ENCODE peak calls at places on chromosomes 6 and 20, in eight cellular contexts. E is endothelial cell of umbilical vein, J is prostate gland, R is GM23338, G is sigmoid colon, S is stomach, Q is HepG2, V is breast epithelium. A is an unnamed sample. For H3K4me1, the result is how much of the 10 kb centered on the place peaks cover.

GRCh38 chr6:75882734-75883133 is 133.7 kb downstream of the MYO6 start:
- DNase-seq in E (no peak), J (no peak), R (no peak), G (no peak), S (no peak), Q (no peak), V (no peak), A (no peak)

GRCh38 chr20:709421-709820 is 33.8 kb upstream of the SCRT2 start:
- DNase-seq in E (no peak), J (peak), R (no peak), G (peak), S (peak), Q (no peak), V (no peak), A (no peak)

GRCh38 chr6:159871241-159871640 is 19.5 kb upstream of the MAS1 start:
- DNase-seq in E (no peak), J (no peak), R (no peak), G (no peak), S (peak), Q (no peak), V (no peak), A (no peak)

GRCh38 chr6:157054531-157054979 is 268.8 kb downstream of the TMEM242 start:
- DNase-seq in E (no peak), J (no peak), R (no peak), G (no peak), S (no peak), Q (no peak), V (no peak), A (no peak)

GRCh38 chr6:116286773-116287358 is 7.1 kb upstream of the TSPYL1 start:
- DNase-seq in E (no peak), J (no peak), R (no peak), G (no peak), S (no peak), Q (no peak), V (no peak), A (no peak)

GRCh38 chr6:81762132-81762531 is 9.7 kb upstream of the TENT5A start:
- DNase-seq in E (no peak), J (no peak), R (no peak), G (no peak), S (no peak), Q (no peak), V (no peak), A (no peak)

GRCh38 chr20:37464611-37465010 is 56.4 kb upstream of the NNAT start:
- DNase-seq in E (no peak), J (no peak), R (no peak), G (no peak), S (no peak), Q (no peak), V (no peak), A (no peak)

GRCh38 chr6:79334674-79335073 is 100.2 kb upstream of the HMGN3 start:
- DNase-seq in E (no peak), J (no peak), R (no peak), G (no peak), S (no peak), Q (no peak), V (no peak), A (no peak)

GRCh38 chr20:2900845-2901592 is 27.7 kb downstream of the PTPRA start:
- DNase-seq in E (peak), J (no peak), R (no peak), G (no peak), S (no peak), Q (no peak), V (no peak), A (no peak)

GRCh38 chr20:6086868-6087267 is 33.0 kb upstream of the LRRN4 start:
- DNase-seq in E (no peak), J (peak), R (no peak), G (no peak), S (no peak), Q (no peak), V (no peak), A (no peak)

GRCh38 chr6:37283786-37284185 is 25.8 kb upstream of the TMEM217 start:
- DNase-seq in E (no peak), J (peak), R (no peak), G (peak), S (peak), Q (no peak), V (no peak), A (peak)

GRCh38 chr20:58717278-58718091 is 24.9 kb downstream of the NPEPL1 start:
- DNase-seq in E (no peak), J (peak), R (no peak), G (peak), S (peak), Q (no peak), V (peak), A (peak)

GRCh38 chr20:33668087-33668790 is 1.5 kb downstream of the ACTL10 start:
- DNase-seq in E (no peak), J (no peak), R (peak), G (peak), S (peak), Q (no peak), V (no peak), A (no peak)

GRCh38 chr6:6909111-6909510 is 198.7 kb upstream of the RREB1 start:
- DNase-seq in E (no peak), J (no peak), R (no peak), G (no peak), S (no peak), Q (no peak), V (no peak), A (no peak)

GRCh38 chr6:161373905-161374451 is 100.1 kb upstream of the AGPAT4 start:
- DNase-seq in E (peak), J (peak), R (peak), G (peak), S (peak), Q (peak), V (peak), A (peak)

GRCh38 chr20:19917110-19917509 is 100.1 kb upstream of the NAA20 start:
- DNase-seq in E (no peak), J (no peak), R (no peak), G (no peak), S (no peak), Q (no peak), V (no peak), A (no peak)

GRCh38 chr6:148518371-148519156 is 175.9 kb downstream of the SASH1 start:
- DNase-seq in E (no peak), J (no peak), R (no peak), G (peak), S (no peak), Q (no peak), V (no peak), A (no peak)

GRCh38 chr6:35302604-35303218 is 5.1 kb downstream of the DEF6 start:
- DNase-seq in E (no peak), J (no peak), R (peak), G (peak), S (peak), Q (no peak), V (no peak), A (peak)

GRCh38 chr6:122789078-122789861 is at the start of gene SMPDL3A:
- DNase-seq in E (peak), J (peak), R (peak), G (peak), S (peak), Q (peak), V (peak), A (peak)

GRCh38 chr6:70103798-70104197 is 199.1 kb downstream of the COL9A1 start:
- DNase-seq in E (no peak), J (no peak), R (peak), G (no peak), S (no peak), Q (no peak), V (no peak), A (no peak)

GRCh38 chr20:12617076-12617475 is 391.7 kb upstream of the SPTLC3 start:
- DNase-seq in E (no peak), J (no peak), R (no peak), G (no peak), S (peak), Q (no peak), V (no peak), A (no peak)

GRCh38 chr20:3781153-3781910 is at the start of gene SPEF1:
- DNase-seq in E (peak), J (peak), R (peak), G (peak), S (peak), Q (peak), V (peak), A (peak)

GRCh38 chr20:31633339-31633914 is 4.3 kb upstream of the COX4I2 start:
- DNase-seq in E (no peak), J (no peak), R (no peak), G (no peak), S (no peak), Q (no peak), V (no peak), A (no peak)

GRCh38 chr6:130843575-130844320 is 16.5 kb downstream of the SMLR1 start:
- DNase-seq in E (peak), J (no peak), R (peak), G (no peak), S (no peak), Q (peak), V (no peak), A (no peak)

GRCh38 chr6:41939091-41939847 is 2.3 kb downstream of the CCND3 start:
- DNase-seq in E (no peak), J (no peak), R (peak), G (peak), S (peak), Q (no peak), V (no peak), A (peak)

GRCh38 chr20:52103469-52103910 is 88.1 kb downstream of the ZFP64 start:
- DNase-seq in E (peak), J (no peak), R (peak), G (no peak), S (no peak), Q (no peak), V (no peak), A (no peak)

GRCh38 chr6:16239798-16240123 is 1.4 kb downstream of the GMPR start:
- DNase-seq in E (no peak), J (no peak), R (peak), G (no peak), S (no peak), Q (peak), V (no peak), A (no peak)

GRCh38 chr6:16238658-16239089 is 287 bp downstream of the GMPR start:
- DNase-seq in E (no peak), J (no peak), R (peak), G (no peak), S (no peak), Q (no peak), V (no peak), A (no peak)

GRCh38 chr6:16240618-16241320 is 2.4 kb downstream of the GMPR start:
- DNase-seq in E (no peak), J (no peak), R (no peak), G (no peak), S (no peak), Q (no peak), V (no peak), A (no peak)

GRCh38 chr6:16238057-16238657 is at the start of gene GMPR:
- DNase-seq in E (peak), J (peak), R (peak), G (peak), S (peak), Q (no peak), V (peak), A (peak)

DNA sequence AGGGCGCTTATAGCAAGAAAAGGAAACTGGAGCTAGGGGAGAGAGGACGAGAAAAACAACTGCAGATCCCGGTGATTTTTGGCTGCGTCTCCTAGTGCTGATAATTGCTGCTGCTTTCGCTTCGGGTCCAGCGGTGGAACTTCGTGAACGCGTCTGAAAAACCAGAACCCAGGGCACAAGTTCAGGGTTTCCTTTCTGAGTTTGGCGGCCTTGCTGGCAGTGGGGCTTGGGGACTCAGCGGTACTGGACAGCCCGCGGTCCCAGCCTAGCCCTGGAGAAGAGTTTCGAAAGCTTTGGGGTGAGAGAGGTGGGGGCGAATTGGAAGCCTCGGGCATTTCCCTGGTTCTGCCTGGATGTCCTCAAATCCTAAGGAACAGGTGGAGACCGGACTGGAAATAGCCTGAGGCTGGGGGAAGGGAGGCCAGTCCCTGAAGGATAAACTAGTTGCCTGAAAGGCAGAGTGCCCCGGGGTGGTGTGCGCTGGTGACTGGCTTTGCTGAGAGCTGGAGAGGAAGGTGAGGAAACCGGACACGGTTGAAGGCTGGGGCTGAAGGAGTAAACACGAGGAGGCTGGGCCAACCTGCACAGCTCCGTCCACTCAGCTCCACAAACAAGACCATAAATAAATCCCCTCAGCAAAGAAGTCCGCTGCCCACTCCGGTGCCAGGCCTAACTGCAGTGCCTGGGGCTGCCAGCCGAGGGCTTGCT is 857 bp downstream of the GMPR start:
- DNase-seq in E (peak), J (peak), R (peak), G (peak), S (peak), Q (no peak), V (no peak), A (peak)
- TF ChIP-seq POLR2AphosphoS5 in E (no peak), J (peak), R (no peak), G (no peak), S (peak), Q (no peak), V (peak), A (peak)

DNA sequence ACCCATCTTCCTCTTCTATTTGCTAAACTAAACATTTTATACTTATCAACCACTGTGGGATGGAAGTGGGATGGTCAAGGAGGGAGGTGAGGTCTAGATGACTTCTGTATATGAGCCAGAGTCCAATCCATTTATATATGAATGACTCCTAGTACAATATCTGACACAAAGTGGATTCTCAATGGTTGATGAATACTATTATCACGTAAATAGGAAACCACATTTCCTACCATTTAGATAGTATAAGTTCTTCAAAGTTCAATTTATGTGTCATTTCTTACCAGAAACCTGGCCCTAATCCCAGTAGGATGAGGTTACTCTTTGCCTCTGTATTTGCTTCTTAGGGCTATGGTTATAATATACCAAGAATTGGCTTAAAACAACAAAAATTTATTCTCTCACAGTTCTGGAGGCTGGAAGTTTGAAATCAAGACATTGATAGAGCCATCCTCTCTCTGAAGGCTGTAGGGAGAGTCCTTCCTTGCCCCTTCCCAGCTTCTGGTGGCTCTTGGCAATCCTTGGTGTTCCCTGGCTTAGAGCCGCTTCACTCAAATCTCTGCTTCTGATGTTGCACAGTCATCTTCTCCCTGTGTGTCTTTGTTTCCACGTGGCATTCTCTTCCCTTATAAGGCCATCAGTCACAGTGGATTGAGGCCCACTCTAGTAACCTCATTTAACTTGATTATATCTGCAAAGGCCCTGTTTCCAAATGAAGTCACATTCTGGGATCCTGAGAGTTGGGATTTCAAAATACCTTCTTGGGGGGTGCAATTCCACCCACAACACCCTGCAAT is 41.0 kb upstream of the RAB23 start:
- DNase-seq in E (peak), J (no peak), R (no peak), G (peak), S (no peak), Q (no peak), V (no peak), A (no peak)
- H3K27ac ChIP-seq in E (no peak), J (peak), R (no peak), G (peak), S (peak), Q (no peak), V (peak), A (peak)

GRCh38 chr6:90492798-90493197 is 94.1 kb downstream of the MAP3K7 start:
- DNase-seq in E (no peak), J (no peak), R (no peak), G (no peak), S (no peak), Q (no peak), V (no peak), A (no peak)
- H3K4me1 ChIP-seq in E (under half), J (under half), R (under half), G (under half), S (under half), Q (under half), V (under half), A (under half)

DNA sequence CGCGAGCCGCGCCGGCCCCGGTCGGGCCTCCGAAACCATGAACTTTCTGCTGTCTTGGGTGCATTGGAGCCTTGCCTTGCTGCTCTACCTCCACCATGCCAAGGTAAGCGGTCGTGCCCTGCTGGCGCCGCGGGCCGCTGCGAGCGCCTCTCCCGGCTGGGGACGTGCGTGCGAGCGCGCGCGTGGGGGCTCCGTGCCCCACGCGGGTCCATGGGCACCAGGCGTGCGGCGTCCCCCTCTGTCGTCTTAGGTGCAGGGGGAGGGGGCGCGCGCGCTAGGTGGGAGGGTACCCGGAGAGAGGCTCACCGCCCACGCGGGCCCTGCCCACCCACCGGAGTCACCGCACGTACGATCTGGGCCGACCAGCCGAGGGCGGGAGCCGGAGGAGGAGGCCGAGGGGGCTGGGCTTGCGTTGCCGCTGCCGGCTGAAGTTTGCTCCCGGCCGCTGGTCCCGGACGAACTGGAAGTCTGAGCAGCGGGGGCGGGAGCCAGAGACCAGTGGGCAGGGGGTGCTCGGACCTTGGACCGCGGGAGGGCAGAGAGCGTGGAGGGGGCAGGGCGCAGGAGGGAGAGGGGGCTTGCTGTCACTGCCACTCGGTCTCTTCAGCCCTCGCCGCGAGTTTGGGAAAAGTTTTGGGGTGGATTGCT is 1.3 kb downstream of the VEGFA start:
- DNase-seq in E (peak), J (peak), R (peak), G (peak), S (peak), Q (peak), V (peak), A (peak)
- TF ChIP-seq POLR2AphosphoS5 in E (no peak), J (peak), R (peak), G (peak), S (peak), Q (peak), V (no peak), A (peak)

DNA sequence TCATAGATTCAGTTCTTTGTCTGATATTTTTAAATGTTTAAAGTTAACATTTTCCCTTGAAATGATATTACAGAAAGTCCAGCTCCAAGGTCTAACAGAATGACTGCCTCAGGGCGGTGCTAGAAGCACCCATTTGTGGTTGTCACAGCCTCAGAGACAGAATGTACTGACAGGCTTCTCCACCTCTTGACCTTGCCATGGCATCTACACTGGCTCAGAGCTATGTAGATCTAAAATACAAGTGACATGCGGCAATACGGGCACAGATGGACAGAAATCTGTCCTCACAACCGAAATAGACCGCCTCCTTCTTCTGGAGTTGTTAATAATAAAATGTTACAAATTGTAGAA is 167.2 kb upstream of the THEMIS start:
- DNase-seq in E (no peak), J (no peak), R (no peak), G (no peak), S (no peak), Q (peak), V (no peak), A (no peak)
- H3K27ac ChIP-seq in E (no peak), J (no peak), R (no peak), G (no peak), S (no peak), Q (peak), V (no peak), A (no peak)

DNA sequence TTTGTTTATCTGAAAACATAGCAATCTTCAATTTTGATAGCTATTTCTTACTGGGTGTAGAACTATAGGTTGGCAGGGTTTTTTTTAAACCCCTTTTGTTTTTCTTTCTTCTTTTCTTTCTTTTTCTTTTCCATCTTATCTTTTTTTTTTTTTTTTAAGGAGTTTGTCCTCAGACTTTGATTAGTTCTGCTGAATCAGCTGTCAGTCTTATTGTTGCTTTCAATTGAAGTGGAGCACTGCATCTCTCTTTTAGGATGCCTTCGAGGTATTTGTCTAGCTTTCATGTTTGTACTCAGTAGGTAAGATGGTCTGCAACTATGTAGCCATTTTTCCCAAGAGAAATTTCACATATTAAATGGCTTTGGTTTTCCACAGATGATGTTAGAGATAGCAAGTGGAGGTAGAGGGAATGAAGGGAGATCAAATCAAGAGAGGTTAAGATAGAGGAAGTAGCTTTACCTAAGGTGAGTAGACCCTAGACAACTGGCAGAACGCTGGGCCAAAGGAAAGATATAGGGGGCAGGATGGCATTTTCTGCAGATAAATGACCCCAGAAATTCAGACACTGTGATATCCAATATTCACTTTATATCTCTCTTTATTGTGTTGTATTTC is 137.1 kb downstream of the BCAS1 start:
- DNase-seq in E (no peak), J (no peak), R (no peak), G (no peak), S (no peak), Q (no peak), V (no peak), A (no peak)
- H3K4me1 ChIP-seq in E (under half), J (under half), R (under half), G (under half), S (under half), Q (under half), V (under half), A (under half)